ENCODE peak calls at places on chromosomes 7 and 10, in seven cellular contexts. E is IMR-90, U is GM23248, H is fibroblast of lung, T is neural progenitor cell, X is trophoblast cell, O is neuronal stem cell. I is an unnamed sample.

GRCh38 chr10:16314259-16314658 is 122.6 kb upstream of the PTER start:
- DNase-seq in O (no peak), X (no peak), U (no peak), H (no peak), E (no peak), T (peak; percentile 18), I (no peak)

GRCh38 chr10:129773359-129773990 is 190.6 kb downstream of the EBF3 start:
- DNase-seq in U (no peak), T (no peak), O (no peak), E (no peak), X (no peak), H (no peak), I (no peak)

GRCh38 chr7:155992107-155992506 is 179.8 kb upstream of the SHH start:
- DNase-seq in X (no peak), E (no peak), U (no peak), O (no peak), H (no peak), T (no peak), I (no peak)

GRCh38 chr7:91784469-91784868 is 96.0 kb downstream of the MTERF1 start:
- DNase-seq in H (peak; percentile 70), U (peak; percentile 86), E (peak; percentile 61), T (no peak), O (no peak), X (peak; percentile 2), I (peak; percentile 57)

GRCh38 chr7:42913591-42913990 is 1.7 kb upstream of the C7orf25 start:
- DNase-seq in T (no peak), E (peak; percentile 11), X (no peak), H (peak; percentile 88), O (no peak), U (peak; percentile 20), I (no peak)

GRCh38 chr10:120732643-120733313 is 118.4 kb upstream of the WDR11 start:
- DNase-seq in X (no peak), T (peak; percentile 34), E (no peak), O (no peak), U (no peak), H (peak; percentile 43), I (peak; percentile 37)

GRCh38 chr10:50788951-50789904 is 49.5 kb downstream of the ASAH2B start:
- DNase-seq in E (peak; percentile 42), T (peak; percentile 59), O (peak; percentile 33), H (peak; percentile 35), X (peak; percentile 7), U (peak; percentile 80), I (peak; percentile 55)

GRCh38 chr10:35259769-35260397 is 76.4 kb upstream of the CCNY start:
- DNase-seq in U (peak; percentile 97), O (no peak), E (peak; percentile 98), H (peak; percentile 98), T (no peak), X (peak; percentile 23), I (no peak)

GRCh38 chr7:70349031-70349430 is 750.8 kb downstream of the AUTS2 start:
- DNase-seq in O (no peak), U (no peak), E (no peak), H (no peak), T (no peak), X (no peak), I (no peak)

GRCh38 chr10:128278362-128278761 is 152.1 kb upstream of the MKI67 start:
- DNase-seq in O (no peak), H (no peak), U (no peak), T (no peak), E (no peak), X (no peak), I (no peak)

GRCh38 chr10:42790835-42791234 is 8.2 kb downstream of the BMS1 start:
- DNase-seq in U (peak; percentile 27), H (peak; percentile 81), E (peak; percentile 59), T (peak; percentile 62), O (peak; percentile 27), X (no peak), I (no peak)

GRCh38 chr7:106514887-106515286 is 146.1 kb downstream of the CCDC71L start:
- DNase-seq in T (no peak), X (no peak), E (no peak), H (no peak), U (peak; percentile 12), O (no peak), I (no peak)

GRCh38 chr10:46544989-46545791 is 11.3 kb downstream of the GPRIN2 start:
- DNase-seq in E (no peak), H (no peak), X (no peak), U (peak; percentile 57), T (peak; percentile 49), O (no peak), I (peak; percentile 83)

GRCh38 chr10:71516890-71517289 is 120.2 kb downstream of the CDH23 start:
- DNase-seq in T (peak; percentile 61), X (no peak), U (no peak), O (no peak), H (no peak), E (no peak), I (no peak)

GRCh38 chr7:81816312-81816711 is 46.5 kb upstream of the HGF start:
- DNase-seq in T (no peak), O (no peak), H (no peak), X (no peak), E (no peak), U (no peak), I (no peak)

GRCh38 chr7:31687024-31687423 is at the start of gene PPP1R17:
- DNase-seq in U (no peak), X (no peak), E (no peak), H (peak; percentile 4), T (peak; percentile 75), O (peak; percentile 6), I (no peak)

GRCh38 chr7:152430857-152431256 is 4.9 kb downstream of the KMT2C start:
- DNase-seq in T (no peak), U (no peak), E (no peak), O (no peak), H (peak; percentile 57), X (no peak), I (no peak)

GRCh38 chr10:25678666-25679065 is 255.4 kb upstream of the MYO3A start:
- DNase-seq in H (peak; percentile 32), T (no peak), U (no peak), O (no peak), E (no peak), X (no peak), I (no peak)

GRCh38 chr10:110977662-110978061 is 58.3 kb downstream of the SHOC2 start:
- DNase-seq in H (peak; percentile 74), X (no peak), U (no peak), O (no peak), T (no peak), E (peak; percentile 60), I (no peak)

GRCh38 chr7:13226385-13226784 is 539.0 kb downstream of the ARL4A start:
- DNase-seq in E (no peak), H (no peak), O (no peak), X (no peak), T (no peak), U (no peak), I (no peak)
- H2AFZ ChIP-seq in E (no peak overlapping the region), H (no peak overlapping the region), O (no peak overlapping the region), X (no peak overlapping the region), T (no peak overlapping the region), U (no peak overlapping the region), I (no peak overlapping the region)

DNA sequence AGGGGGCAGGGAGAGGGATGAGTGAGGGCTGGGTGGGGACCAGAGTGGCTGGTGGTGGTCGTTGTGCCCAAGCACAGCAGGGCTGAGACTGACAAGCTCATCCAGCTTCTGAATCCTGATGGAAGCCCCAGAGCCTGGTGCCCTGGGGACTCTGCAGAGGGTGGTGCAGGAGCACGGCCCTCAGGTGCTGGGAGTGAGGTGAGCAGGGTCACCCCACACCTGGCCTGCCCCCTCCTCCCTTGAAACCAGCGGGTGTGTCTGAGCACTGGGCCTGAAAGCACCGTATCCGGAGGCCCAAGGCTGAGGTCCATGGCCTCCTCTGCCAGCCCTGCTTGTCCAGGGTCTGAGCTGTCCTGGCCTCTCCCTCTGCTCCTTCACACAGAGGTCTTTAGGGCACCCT is 218.2 kb downstream of the ZNF248 start:
- DNase-seq in O (no peak), U (no peak), H (no peak), X (no peak), T (no peak), E (no peak), I (no peak)
- H3K9me3 ChIP-seq in O (peaks cover 33% of the 10 kb centered on the region), U (no peaks in the 10 kb centered on the region), H (no peaks in the 10 kb centered on the region), X (peaks cover 56% of the 10 kb centered on the region), T (no peaks in the 10 kb centered on the region), E (peaks cover 25% of the 10 kb centered on the region), I (no peaks in the 10 kb centered on the region)

GRCh38 chr7:5477723-5478531 is 54.3 kb upstream of the TNRC18 start:
- DNase-seq in O (no peak), U (peak; percentile 55), T (peak; percentile 77), X (no peak), H (no peak), E (no peak), I (peak; percentile 97)

GRCh38 chr7:5477126-5477525 is 53.5 kb upstream of the TNRC18 start:
- DNase-seq in T (no peak), E (no peak), O (no peak), U (no peak), X (no peak), H (no peak), I (no peak)

GRCh38 chr7:5479133-5479745 is 55.6 kb upstream of the TNRC18 start:
- DNase-seq in X (no peak), O (no peak), H (no peak), U (no peak), E (peak; percentile 31), T (no peak), I (no peak)

GRCh38 chr7:5479941-5480517 is 56.4 kb upstream of the TNRC18 start:
- DNase-seq in H (no peak), E (no peak), X (no peak), T (no peak), U (no peak), O (no peak), I (no peak)

DNA sequence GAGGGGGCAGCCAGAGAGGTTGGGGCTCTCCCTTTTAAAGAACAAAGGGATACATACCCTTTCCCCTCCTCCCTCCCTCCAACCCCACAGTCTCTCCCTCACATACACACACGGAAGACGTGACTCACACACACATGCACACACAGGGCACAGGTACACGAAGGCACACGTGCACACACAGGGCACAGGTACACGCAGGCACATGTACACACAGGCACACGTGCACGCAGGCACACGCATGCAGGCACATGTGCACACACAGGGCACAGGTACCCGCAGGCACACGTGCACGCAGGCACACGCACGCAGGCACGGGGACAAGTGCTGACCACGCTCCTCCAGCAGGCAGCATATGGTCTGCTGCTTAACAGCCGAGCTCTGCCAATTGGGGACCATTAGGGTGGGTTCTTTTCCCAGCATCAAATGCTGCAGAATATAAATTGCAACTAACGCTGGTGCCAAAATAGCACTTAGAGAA is 55.0 kb upstream of the TNRC18 start:
- DNase-seq in X (no peak), U (no peak), H (no peak), E (no peak), T (no peak), O (no peak), I (peak; percentile 75)
- H3K4me3 ChIP-seq in X (peak overlapping the region; percentile 54), U (no peak overlapping the region), H (no peak overlapping the region), E (no peak overlapping the region), T (no peak overlapping the region), O (no peak overlapping the region), I (peak overlapping the region; percentile 60)

GRCh38 chr7:3119963-3120362 is 76.3 kb upstream of the CARD11 start:
- DNase-seq in U (no peak), X (no peak), E (no peak), O (no peak), T (no peak), H (no peak), I (no peak)

GRCh38 chr7:3114917-3115316 is 71.2 kb upstream of the CARD11 start:
- DNase-seq in O (no peak), E (no peak), T (no peak), U (no peak), X (no peak), H (no peak), I (no peak)

GRCh38 chr7:3117488-3118228 is 74.0 kb upstream of the CARD11 start:
- DNase-seq in E (no peak), O (no peak), X (no peak), U (no peak), H (no peak), T (no peak), I (no peak)

GRCh38 chr7:3120513-3120912 is 76.8 kb upstream of the CARD11 start:
- DNase-seq in O (no peak), U (no peak), E (no peak), H (no peak), T (no peak), X (no peak), I (no peak)
- H2AFZ ChIP-seq in O (no peak overlapping the region), U (no peak overlapping the region), E (no peak overlapping the region), H (no peak overlapping the region), T (no peak overlapping the region), X (no peak overlapping the region), I (no peak overlapping the region)

I was measured in Karpas-422.